ENCODE peak calls at places on chromosomes 6 and 20, in five cellular contexts. One of them, this sample, is unnamed.

GRCh38 chr6:41974281-41974825 is 32.7 kb upstream of the CCND3 start:
- DNase-seq in GF-D8: no peak
- DNase-seq in GM04503: no peak
- DNase-seq in memory B cell: no peak
- DNase-seq in substantia nigra: no peak
- DNase-seq in this sample: no peak

GRCh38 chr6:158060447-158061360 is 79.0 kb downstream of the SYNJ2 start:
- DNase-seq in GF-D8: peak; percentile 9
- DNase-seq in memory B cell: no peak
- DNase-seq in GM04503: peak; percentile 95
- DNase-seq in substantia nigra: no peak
- DNase-seq in this sample: peak; percentile 93

GRCh38 chr20:41631826-41632225 is 13.6 kb upstream of the CHD6 start:
- DNase-seq in memory B cell: no peak
- DNase-seq in GM04503: peak; percentile 85
- DNase-seq in GF-D8: no peak
- DNase-seq in substantia nigra: no peak
- DNase-seq in this sample: no peak

GRCh38 chr20:56843817-56844216 is 214.7 kb downstream of the TFAP2C start:
- DNase-seq in substantia nigra: no peak
- DNase-seq in GM04503: no peak
- DNase-seq in GF-D8: no peak
- DNase-seq in memory B cell: no peak
- DNase-seq in this sample: no peak

GRCh38 chr6:159008656-159009288 is 8.8 kb upstream of the RSPH3 start:
- DNase-seq in GF-D8: no peak
- DNase-seq in memory B cell: peak; percentile 58
- DNase-seq in substantia nigra: no peak
- DNase-seq in GM04503: no peak
- DNase-seq in this sample: peak; percentile 68

GRCh38 chr6:23213193-23213592 is 643.8 kb downstream of the HDGFL1 start:
- DNase-seq in GM04503: peak; percentile 3
- DNase-seq in substantia nigra: no peak
- DNase-seq in GF-D8: no peak
- DNase-seq in memory B cell: no peak
- DNase-seq in this sample: peak; percentile 54

GRCh38 chr6:54719633-54720032 is 126.9 kb upstream of the FAM83B start:
- DNase-seq in GF-D8: no peak
- DNase-seq in memory B cell: no peak
- DNase-seq in substantia nigra: no peak
- DNase-seq in GM04503: no peak
- DNase-seq in this sample: no peak

GRCh38 chr6:110322151-110323003 is 35.8 kb downstream of the METTL24 start:
- DNase-seq in substantia nigra: no peak
- DNase-seq in GF-D8: no peak
- DNase-seq in GM04503: no peak
- DNase-seq in memory B cell: no peak
- DNase-seq in this sample: no peak

GRCh38 chr6:157428418-157429202 is 47.6 kb downstream of the ZDHHC14 start:
- DNase-seq in GF-D8: no peak
- DNase-seq in GM04503: no peak
- DNase-seq in memory B cell: no peak
- DNase-seq in substantia nigra: no peak
- DNase-seq in this sample: peak; percentile 92

GRCh38 chr6:166394036-166394892 is 11.5 kb upstream of the MPC1 start:
- DNase-seq in GM04503: no peak
- DNase-seq in substantia nigra: no peak
- DNase-seq in memory B cell: no peak
- DNase-seq in GF-D8: no peak
- DNase-seq in this sample: no peak

GRCh38 chr6:150336299-150336698 is 32.5 kb upstream of the IYD start:
- DNase-seq in GM04503: peak; percentile 18
- DNase-seq in memory B cell: no peak
- DNase-seq in GF-D8: no peak
- DNase-seq in substantia nigra: no peak
- DNase-seq in this sample: peak; percentile 93

GRCh38 chr6:117050301-117050700 is 173.3 kb downstream of the RFX6 start:
- DNase-seq in GF-D8: no peak
- DNase-seq in GM04503: no peak
- DNase-seq in substantia nigra: no peak
- DNase-seq in memory B cell: no peak
- DNase-seq in this sample: no peak

GRCh38 chr6:161215193-161215592 is 58.7 kb downstream of the AGPAT4 start:
- DNase-seq in GM04503: peak; percentile 97
- DNase-seq in GF-D8: no peak
- DNase-seq in memory B cell: no peak
- DNase-seq in substantia nigra: no peak
- DNase-seq in this sample: peak; percentile 95